ENCODE peak calls at places on chromosomes 16 and 17, in five cellular contexts. Q is aorta, K is epithelial cell of esophagus, C is SJSA1, G is fibroblast of mammary gland. H is an unnamed sample.

GRCh38 chr16:70468776-70469525 is 14.6 kb downstream of the FCSK start:
- DNase-seq in Q (no peak), K (no peak), C (no peak), G (no peak), H (no peak)

GRCh38 chr17:52751051-52751450 is 592.5 kb upstream of the CA10 start:
- DNase-seq in Q (no peak), K (no peak), C (no peak), G (no peak), H (no peak)

GRCh38 chr16:2027024-2028010 is 615 bp downstream of the NHERF2 start:
- DNase-seq in Q (no peak), K (peak), C (peak), G (no peak), H (no peak)

GRCh38 chr16:68993885-68994284 is 111.6 kb upstream of the HAS3 start:
- DNase-seq in Q (no peak), K (peak), C (peak), G (peak), H (peak)

GRCh38 chr17:9912146-9913099 is 7.4 kb upstream of the RCVRN start:
- DNase-seq in Q (no peak), K (no peak), C (no peak), G (peak), H (no peak)

GRCh38 chr17:35022536-35023063 is 40.9 kb downstream of the RFFL start:
- DNase-seq in Q (peak), K (peak), C (peak), G (peak), H (peak)

GRCh38 chr16:75584108-75584507 is 17.9 kb downstream of the GABARAPL2 start:
- DNase-seq in Q (no peak), K (no peak), C (no peak), G (no peak), H (no peak)

GRCh38 chr16:12588510-12588909 is 215.2 kb downstream of the CPPED1 start:
- DNase-seq in Q (no peak), K (no peak), C (no peak), G (no peak), H (no peak)

GRCh38 chr16:57735755-57736418 is at the start of gene KATNB1:
- DNase-seq in Q (no peak), K (no peak), C (no peak), G (peak), H (no peak)

GRCh38 chr17:79006001-79006400 is 3.6 kb downstream of the CANT1 start:
- DNase-seq in Q (no peak), K (no peak), C (no peak), G (no peak), H (no peak)

GRCh38 chr16:49503242-49504022 is 129.8 kb downstream of the C16orf78 start:
- DNase-seq in Q (peak), K (no peak), C (no peak), G (no peak), H (no peak)

GRCh38 chr16:68396481-68396880 is 51.8 kb downstream of the SMPD3 start:
- DNase-seq in Q (no peak), K (peak), C (peak), G (peak), H (no peak)

GRCh38 chr17:74413491-74413890 is 18.4 kb upstream of the GPRC5C start:
- DNase-seq in Q (no peak), K (no peak), C (no peak), G (no peak), H (no peak)

GRCh38 chr16:21026846-21027245 is 123.8 kb downstream of the DNAH3 start:
- DNase-seq in Q (no peak), K (no peak), C (no peak), G (no peak), H (no peak)

GRCh38 chr16:79599837-79600635 is 501 bp downstream of the MAF start:
- DNase-seq in Q (peak), K (peak), C (peak), G (no peak), H (no peak)

GRCh38 chr17:44344939-44345496 is at the start of gene GRN:
- DNase-seq in Q (peak), K (peak), C (peak), G (peak), H (peak)

GRCh38 chr17:30251931-30252330 is 16.4 kb upstream of the SLC6A4 start:
- DNase-seq in Q (no peak), K (no peak), C (no peak), G (no peak), H (no peak)

GRCh38 chr16:87700406-87701065 is 65.2 kb downstream of the KLHDC4 start:
- DNase-seq in Q (no peak), K (no peak), C (no peak), G (no peak), H (no peak)

GRCh38 chr16:87701066-87701425 is 64.7 kb downstream of the KLHDC4 start:
- DNase-seq in Q (no peak), K (no peak), C (no peak), G (no peak), H (no peak)

GRCh38 chr16:87702325-87702811 is 63.4 kb downstream of the KLHDC4 start:
- DNase-seq in Q (no peak), K (no peak), C (no peak), G (peak), H (no peak)

GRCh38 chr16:87703071-87703470 is 62.7 kb downstream of the KLHDC4 start:
- DNase-seq in Q (no peak), K (no peak), C (no peak), G (no peak), H (no peak)

GRCh38 chr16:87701505-87701921 is 64.3 kb downstream of the KLHDC4 start:
- DNase-seq in Q (no peak), K (no peak), C (no peak), G (no peak), H (no peak)
- H3K4me3 ChIP-seq in Q (no peak), K (no peak), C (no peak), G (no peak), H (no peak)

GRCh38 chr17:16968786-16969185 is 3.1 kb downstream of the TNFRSF13B start:
- DNase-seq in Q (no peak), K (no peak), C (no peak), G (no peak), H (no peak)
- H3K4me3 ChIP-seq in Q (no peak), K (no peak), C (no peak), G (no peak), H (no peak)

DNA sequence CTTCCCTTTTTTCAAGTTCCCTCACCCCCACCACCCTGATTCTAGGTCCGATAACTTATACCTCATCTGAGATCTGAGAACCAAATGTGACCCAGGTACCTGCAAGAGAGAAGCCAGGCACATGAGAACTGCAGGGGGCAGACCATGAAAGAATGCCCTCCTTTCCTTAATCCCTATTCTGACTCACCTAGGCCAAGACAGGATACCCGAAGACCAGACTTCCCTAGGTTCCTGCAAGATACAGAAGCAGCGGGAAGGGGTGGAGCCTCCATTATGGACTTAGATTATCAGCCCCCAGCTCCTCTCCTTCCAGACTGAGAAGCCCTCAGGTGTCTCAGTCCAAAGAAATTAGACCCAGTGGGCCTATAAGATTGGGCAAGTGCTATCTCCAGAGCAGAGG is 2.1 kb downstream of the KCNAB3 start:
- DNase-seq in Q (no peak), K (peak), C (no peak), G (no peak), H (no peak)
- H3K4me3 ChIP-seq in Q (no peak), K (no peak), C (no peak), G (no peak), H (no peak)

GRCh38 chr17:61405047-61405685 is 5.5 kb downstream of the TBX2 start:
- DNase-seq in Q (peak), K (no peak), C (no peak), G (no peak), H (no peak)
- H3K4me3 ChIP-seq in Q (no peak), K (no peak), C (no peak), G (no peak), H (no peak)

DNA sequence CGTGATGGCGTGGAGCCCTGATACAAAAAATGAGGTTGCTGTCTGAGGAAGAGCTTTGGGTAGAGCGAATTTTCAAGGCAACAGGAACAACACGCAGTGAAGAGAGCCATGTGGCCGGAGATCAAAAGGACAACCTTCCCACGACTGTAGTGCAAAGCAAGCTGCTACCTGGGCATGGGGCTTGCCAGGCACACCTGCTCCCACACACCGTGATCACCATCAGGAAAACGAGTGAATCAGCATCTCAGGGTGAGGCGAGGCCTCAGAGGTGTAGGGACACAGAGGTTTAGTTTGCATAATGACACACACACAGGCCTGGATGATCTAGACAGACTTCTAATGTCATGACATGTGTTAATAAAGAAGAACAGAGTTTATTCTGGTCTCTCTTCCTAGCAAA is 65.7 kb downstream of the PARN start:
- DNase-seq in Q (no peak), K (peak), C (no peak), G (no peak), H (no peak)
- H3K4me3 ChIP-seq in Q (no peak), K (no peak), C (no peak), G (no peak), H (no peak)

GRCh38 chr17:76772842-76773521 is 35.1 kb downstream of the MFSD11 start:
- DNase-seq in Q (no peak), K (peak), C (peak), G (peak), H (no peak)
- H3K4me3 ChIP-seq in Q (no peak), K (no peak), C (peak), G (peak), H (no peak)

GRCh38 chr17:5181509-5182305 is 10.0 kb downstream of the ZNF594 start:
- DNase-seq in Q (no peak), K (no peak), C (no peak), G (no peak), H (no peak)

GRCh38 chr17:5184284-5184683 is 7.4 kb downstream of the ZNF594 start:
- DNase-seq in Q (no peak), K (no peak), C (no peak), G (no peak), H (no peak)

GRCh38 chr17:5183410-5183793 is 8.3 kb downstream of the ZNF594 start:
- DNase-seq in Q (no peak), K (no peak), C (no peak), G (no peak), H (no peak)

GRCh38 chr17:5179003-5179402 is 12.7 kb downstream of the ZNF594 start:
- DNase-seq in Q (no peak), K (no peak), C (no peak), G (no peak), H (no peak)

DNA sequence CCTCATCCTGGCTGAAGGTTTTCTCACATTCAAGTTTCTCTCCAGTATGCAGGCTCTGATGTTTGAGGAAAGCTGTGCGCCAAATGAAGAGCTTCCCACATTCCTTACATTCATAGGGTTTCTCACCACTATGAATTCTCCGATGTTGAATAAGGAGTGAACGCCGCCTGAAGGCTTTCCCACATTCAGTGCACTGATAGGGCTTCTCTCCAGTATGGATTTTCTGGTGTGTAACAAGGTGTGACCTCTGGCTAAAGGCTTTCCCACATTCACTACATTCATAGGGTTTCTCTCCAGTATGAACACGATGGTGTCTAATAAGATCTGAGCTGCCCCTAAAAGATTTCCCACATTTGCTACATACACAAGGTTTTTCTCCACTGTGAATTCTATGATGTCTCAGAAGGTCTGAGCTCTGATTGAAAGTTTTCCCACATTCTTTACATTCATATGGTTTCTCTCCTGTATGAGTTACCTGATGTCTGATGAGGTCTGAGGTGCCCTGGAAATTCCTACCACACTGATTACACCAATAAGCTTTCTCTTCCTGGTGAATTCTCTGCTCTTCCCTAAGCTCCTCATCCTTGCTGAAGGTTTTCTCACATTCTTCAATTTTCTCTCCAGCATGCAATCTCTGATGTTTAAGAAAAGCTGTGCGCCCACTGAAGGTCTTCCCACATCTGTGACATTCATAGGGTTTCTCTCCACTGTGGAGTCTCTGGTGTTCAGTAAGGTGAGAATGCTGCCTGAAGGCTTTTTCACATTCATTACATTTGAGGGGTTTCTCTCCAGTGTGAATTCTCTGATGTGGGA is 8.9 kb downstream of the ZNF594 start:
- DNase-seq in Q (no peak), K (no peak), C (no peak), G (no peak), H (no peak)
- H3K4me3 ChIP-seq in Q (no peak), K (no peak), C (no peak), G (no peak), H (no peak)

GRCh38 chr17:61135782-61136181 is 263.9 kb upstream of the TBX2 start:
- DNase-seq in Q (no peak), K (no peak), C (no peak), G (no peak), H (no peak)
- H3K4me3 ChIP-seq in Q (no peak), K (no peak), C (no peak), G (no peak), H (no peak)